ENCODE peak calls at places on chromosomes 3 and 15, in nine cellular contexts. X is GM23338; R is AG04450; Q is NCI-H460; C is posterior cingulate gyrus; D is fibroblast of pulmonary artery; S is WTC11; I is NCI-H1092 treated with DMSO at 0.1 percent for 48 hours; W is stimulated activated CD4-positive, alpha-beta T cell treated with anti-CD3 and anti-CD28 coated beads, Interleukin-2, amount 100 ng/mL, for 24 hours. P is an unnamed sample.

GRCh38 chr3:127254730-127255129 is 33.1 kb downstream of the PRR20G start:
- DNase-seq in W (no peak), D (peak; percentile 4), C (no peak), X (peak; percentile 2), R (no peak), S (no peak), Q (no peak), I (peak; percentile 30), P (no peak)

GRCh38 chr15:63492541-63493077 is 11.8 kb upstream of the USP3 start:
- DNase-seq in D (peak; percentile 45), C (no peak), I (no peak), S (no peak), W (no peak), X (no peak), Q (no peak), R (peak; percentile 34), P (no peak)

GRCh38 chr3:52851348-52851747 is 16.5 kb upstream of the MUSTN1 start:
- DNase-seq in X (peak; percentile 83), R (peak; percentile 37), S (peak; percentile 64), D (peak; percentile 56), I (peak; percentile 20), C (no peak), W (peak; percentile 12), Q (peak; percentile 47), P (peak; percentile 90)

GRCh38 chr3:42159706-42160472 is 68.7 kb downstream of the TRAK1 start:
- DNase-seq in R (no peak), C (no peak), Q (peak; percentile 31), S (peak; percentile 86), I (no peak), D (no peak), X (peak; percentile 95), W (peak; percentile 20), P (peak; percentile 93)

GRCh38 chr3:101646726-101647125 is 30.2 kb downstream of the ZBTB11 start:
- DNase-seq in C (no peak), S (no peak), I (no peak), W (no peak), Q (no peak), D (no peak), X (no peak), R (no peak), P (no peak)

GRCh38 chr3:195451373-195452000 is 8.7 kb upstream of the ACAP2 start:
- DNase-seq in D (no peak), I (peak; percentile 92), C (no peak), W (no peak), R (no peak), X (no peak), Q (no peak), S (no peak), P (peak; percentile 24)

GRCh38 chr3:187773233-187773962 is 28.1 kb upstream of the BCL6 start:
- DNase-seq in S (no peak), X (no peak), R (no peak), D (no peak), C (no peak), Q (no peak), I (no peak), W (no peak), P (no peak)

GRCh38 chr15:95329362-95329761 is 1001.1 kb upstream of the NR2F2 start:
- DNase-seq in S (no peak), C (no peak), X (no peak), R (no peak), Q (no peak), W (no peak), D (no peak), I (no peak), P (no peak)

GRCh38 chr3:127532561-127533203 is 57.9 kb downstream of the TPRA1 start:
- DNase-seq in C (no peak), X (no peak), D (no peak), W (no peak), R (no peak), Q (no peak), I (no peak), S (no peak), P (no peak)

GRCh38 chr15:45585069-45585468 is 2.1 kb upstream of the BLOC1S6 start:
- DNase-seq in R (no peak), W (no peak), D (no peak), Q (no peak), S (no peak), C (no peak), I (no peak), X (no peak), P (no peak)

GRCh38 chr3:188296761-188297689 is 143.1 kb downstream of the LPP start:
- DNase-seq in X (no peak), R (no peak), W (no peak), S (no peak), Q (peak; percentile 27), C (no peak), D (peak; percentile 98), I (no peak), P (no peak)

GRCh38 chr15:43285609-43286037 is 18.9 kb upstream of the TGM5 start:
- DNase-seq in S (peak; percentile 36), Q (peak; percentile 72), D (peak; percentile 75), W (peak; percentile 46), I (peak; percentile 27), C (no peak), X (peak; percentile 87), R (peak; percentile 36), P (peak; percentile 83)

GRCh38 chr15:89452330-89452836 is 44.0 kb downstream of the RHCG start:
- DNase-seq in S (no peak), X (no peak), I (no peak), Q (no peak), C (no peak), D (no peak), R (no peak), W (no peak), P (no peak)

GRCh38 chr15:48984021-48984420 is 20.3 kb upstream of the SHC4 start:
- DNase-seq in X (no peak), S (no peak), D (no peak), I (no peak), W (no peak), C (no peak), R (no peak), Q (no peak), P (no peak)

GRCh38 chr3:193884011-193884410 is 251.9 kb upstream of the HES1 start:
- DNase-seq in I (no peak), Q (no peak), C (no peak), R (no peak), D (no peak), S (no peak), W (no peak), X (no peak), P (no peak)

GRCh38 chr3:159761377-159761776 is 227.3 kb upstream of the IL12A start:
- DNase-seq in R (no peak), W (no peak), I (no peak), X (no peak), C (peak; percentile 56), S (no peak), D (peak; percentile 47), Q (no peak), P (no peak)

P was measured in H7.